ENCODE peak calls at places on chromosomes 3 and 15, in seven cellular contexts. One of them, this sample, is unnamed.

GRCh38 chr3:46699846-46700523 is 1.2 kb upstream of the TMIE start:
- DNase-seq in GM12865: no peak
- DNase-seq in AG09319: no peak
- DNase-seq in Caki2: no peak
- DNase-seq in activated T-helper 1 cell treated with Interleukin-2 at 50 U/mL for 16 hours: no peak
- DNase-seq in globus pallidus: peak
- DNase-seq in activated CD4-positive, alpha-beta T cell treated with anti-CD3 and anti-CD28 coated beads for 48 hours: no peak
- DNase-seq in this sample: no peak

GRCh38 chr3:126984391-126985142 is 1.7 kb downstream of the PLXNA1 start:
- DNase-seq in GM12865: no peak
- DNase-seq in AG09319: no peak
- DNase-seq in Caki2: no peak
- DNase-seq in activated T-helper 1 cell treated with Interleukin-2 at 50 U/mL for 16 hours: no peak
- DNase-seq in globus pallidus: no peak
- DNase-seq in activated CD4-positive, alpha-beta T cell treated with anti-CD3 and anti-CD28 coated beads for 48 hours: no peak
- DNase-seq in this sample: no peak

GRCh38 chr3:108125550-108126071 is 34.8 kb upstream of the CD47 start:
- DNase-seq in GM12865: peak
- DNase-seq in AG09319: no peak
- DNase-seq in Caki2: no peak
- DNase-seq in activated T-helper 1 cell treated with Interleukin-2 at 50 U/mL for 16 hours: peak
- DNase-seq in globus pallidus: no peak
- DNase-seq in activated CD4-positive, alpha-beta T cell treated with anti-CD3 and anti-CD28 coated beads for 48 hours: peak
- DNase-seq in this sample: no peak

GRCh38 chr15:81388431-81388760 is 14.4 kb upstream of the TMC3 start:
- DNase-seq in GM12865: no peak
- DNase-seq in AG09319: no peak
- DNase-seq in Caki2: no peak
- DNase-seq in activated T-helper 1 cell treated with Interleukin-2 at 50 U/mL for 16 hours: no peak
- DNase-seq in globus pallidus: no peak
- DNase-seq in activated CD4-positive, alpha-beta T cell treated with anti-CD3 and anti-CD28 coated beads for 48 hours: no peak
- DNase-seq in this sample: no peak

GRCh38 chr3:56818156-56818985 is 16.6 kb upstream of the ARHGEF3 start:
- DNase-seq in GM12865: no peak
- DNase-seq in AG09319: no peak
- DNase-seq in Caki2: no peak
- DNase-seq in activated T-helper 1 cell treated with Interleukin-2 at 50 U/mL for 16 hours: no peak
- DNase-seq in globus pallidus: no peak
- DNase-seq in activated CD4-positive, alpha-beta T cell treated with anti-CD3 and anti-CD28 coated beads for 48 hours: no peak
- DNase-seq in this sample: no peak

GRCh38 chr3:12484198-12484982 is at the start of gene TSEN2:
- DNase-seq in GM12865: peak
- DNase-seq in AG09319: peak
- DNase-seq in Caki2: peak
- DNase-seq in activated T-helper 1 cell treated with Interleukin-2 at 50 U/mL for 16 hours: peak
- DNase-seq in globus pallidus: peak
- DNase-seq in activated CD4-positive, alpha-beta T cell treated with anti-CD3 and anti-CD28 coated beads for 48 hours: peak
- DNase-seq in this sample: peak

GRCh38 chr15:99054025-99054387 is 46.4 kb upstream of the PGPEP1L start:
- DNase-seq in GM12865: no peak
- DNase-seq in AG09319: no peak
- DNase-seq in Caki2: peak
- DNase-seq in activated T-helper 1 cell treated with Interleukin-2 at 50 U/mL for 16 hours: no peak
- DNase-seq in globus pallidus: no peak
- DNase-seq in activated CD4-positive, alpha-beta T cell treated with anti-CD3 and anti-CD28 coated beads for 48 hours: no peak
- DNase-seq in this sample: no peak

GRCh38 chr15:99421172-99421656 is 144.6 kb upstream of the MEF2A start:
- DNase-seq in GM12865: no peak
- DNase-seq in AG09319: no peak
- DNase-seq in Caki2: no peak
- DNase-seq in activated T-helper 1 cell treated with Interleukin-2 at 50 U/mL for 16 hours: peak
- DNase-seq in globus pallidus: no peak
- DNase-seq in activated CD4-positive, alpha-beta T cell treated with anti-CD3 and anti-CD28 coated beads for 48 hours: peak
- DNase-seq in this sample: no peak

GRCh38 chr3:183356920-183357319 is 71.5 kb downstream of the MCF2L2 start:
- DNase-seq in GM12865: no peak
- DNase-seq in AG09319: no peak
- DNase-seq in Caki2: no peak
- DNase-seq in activated T-helper 1 cell treated with Interleukin-2 at 50 U/mL for 16 hours: no peak
- DNase-seq in globus pallidus: no peak
- DNase-seq in activated CD4-positive, alpha-beta T cell treated with anti-CD3 and anti-CD28 coated beads for 48 hours: no peak
- DNase-seq in this sample: no peak

This sample was measured in NCI-H1694.